ENCODE peak calls at places on chromosomes 7 and 10, in ten cellular contexts. A, D, F, L, V, B, H, I, O and X are unnamed samples. For H3K36me3, the result is how much of the 10 kb centered on the place peaks cover.

GRCh38 chr10:58952747-58953466 is 223.5 kb upstream of the PHYHIPL start:
- DNase-seq in V (peak), H (peak), O (peak), I (no peak), A (peak), D (peak), F (no peak), L (no peak), B (peak), X (peak)

GRCh38 chr10:13448216-13448615 is 80.6 kb downstream of the BEND7 start:
- DNase-seq in O (no peak), I (no peak), H (peak), A (no peak), L (no peak), B (no peak), V (no peak), D (no peak), F (no peak), X (no peak)

GRCh38 chr7:138499340-138499739 is 39.3 kb downstream of the TRIM24 start:
- DNase-seq in I (no peak), D (no peak), V (no peak), O (no peak), B (no peak), F (no peak), H (no peak), L (no peak), A (no peak), X (no peak)

GRCh38 chr7:3436746-3437145 is 135.7 kb downstream of the SDK1 start:
- DNase-seq in V (peak), B (no peak), O (no peak), H (peak), A (no peak), D (no peak), I (no peak), F (no peak), L (no peak), X (no peak)

GRCh38 chr10:14327535-14327934 is 3.2 kb downstream of the FRMD4A start:
- DNase-seq in L (no peak), H (no peak), B (no peak), V (no peak), O (no peak), I (no peak), F (no peak), D (no peak), A (no peak), X (no peak)

GRCh38 chr7:129779602-129780256 is 168.2 kb downstream of the NRF1 start:
- DNase-seq in H (no peak), A (no peak), F (no peak), I (peak), O (peak), D (no peak), L (no peak), B (peak), V (no peak), X (no peak)

GRCh38 chr7:150959739-150960734 is 18.1 kb downstream of the KCNH2 start:
- DNase-seq in I (no peak), B (no peak), O (no peak), D (no peak), L (no peak), H (no peak), F (no peak), V (no peak), A (no peak), X (no peak)

GRCh38 chr7:100612730-100613446 is 548 bp downstream of the MOSPD3 start:
- DNase-seq in O (peak), B (no peak), A (peak), L (no peak), V (no peak), D (no peak), H (no peak), F (no peak), I (no peak), X (no peak)

GRCh38 chr10:91389636-91390512 is 20.3 kb upstream of the HECTD2 start:
- DNase-seq in D (no peak), F (no peak), H (peak), A (no peak), V (peak), L (no peak), B (peak), I (peak), O (peak), X (no peak)

GRCh38 chr7:140609646-140610045 is 31.0 kb downstream of the DENND2A start:
- DNase-seq in B (no peak), L (no peak), F (no peak), V (peak), O (no peak), I (no peak), A (no peak), D (no peak), H (peak), X (no peak)

GRCh38 chr7:24945899-24946298 is 34.1 kb downstream of the OSBPL3 start:
- DNase-seq in O (no peak), B (no peak), A (no peak), F (no peak), I (no peak), D (no peak), L (no peak), H (no peak), V (no peak), X (no peak)

GRCh38 chr10:124164252-124164651 is 70.9 kb upstream of the CHST15 start:
- DNase-seq in B (no peak), D (no peak), O (no peak), I (no peak), A (no peak), H (no peak), V (no peak), L (no peak), F (no peak), X (no peak)

GRCh38 chr10:123790132-123790885 is 101.3 kb downstream of the CPXM2 start:
- DNase-seq in A (no peak), B (no peak), V (no peak), I (no peak), F (no peak), H (no peak), O (no peak), D (no peak), L (no peak), X (no peak)

GRCh38 chr10:133125901-133126300 is 34.1 kb upstream of the KNDC1 start:
- DNase-seq in H (no peak), L (no peak), B (no peak), V (no peak), F (no peak), D (no peak), O (no peak), I (no peak), A (no peak), X (no peak)

GRCh38 chr7:14228341-14228740 is 238.9 kb upstream of the ETV1 start:
- DNase-seq in D (no peak), H (no peak), A (no peak), B (no peak), O (no peak), L (no peak), F (no peak), I (no peak), V (peak), X (no peak)

GRCh38 chr7:80528689-80529088 is 16.8 kb upstream of the GNAT3 start:
- DNase-seq in V (no peak), D (no peak), O (no peak), L (no peak), B (no peak), H (no peak), I (no peak), F (no peak), A (no peak), X (no peak)

GRCh38 chr10:5068274-5069017 is 25.8 kb upstream of the AKR1C3 start:
- DNase-seq in L (no peak), B (no peak), I (no peak), V (no peak), F (no peak), A (no peak), H (no peak), O (no peak), D (no peak), X (no peak)

GRCh38 chr10:13893926-13894325 is 307.2 kb downstream of the PRPF18 start:
- DNase-seq in H (peak), D (no peak), L (no peak), V (no peak), B (no peak), O (no peak), A (no peak), I (no peak), F (no peak), X (no peak)

GRCh38 chr7:327305-327931 is 37.4 kb downstream of the FOXL3 start:
- DNase-seq in V (no peak), H (no peak), L (no peak), D (no peak), A (no peak), I (no peak), B (no peak), F (no peak), O (no peak), X (no peak)

GRCh38 chr10:16901102-16901501 is 83.9 kb upstream of the RSU1 start:
- DNase-seq in I (no peak), L (no peak), O (no peak), V (no peak), H (no peak), F (no peak), D (no peak), B (no peak), A (no peak), X (no peak)

GRCh38 chr7:28054531-28055160 is 125.9 kb downstream of the JAZF1 start:
- DNase-seq in L (no peak), H (no peak), I (no peak), F (no peak), D (no peak), V (no peak), B (no peak), A (no peak), O (no peak), X (no peak)

GRCh38 chr7:90404777-90405176 is 1.5 kb downstream of the CLDN12 start:
- DNase-seq in D (no peak), O (no peak), B (no peak), F (no peak), V (no peak), A (no peak), I (no peak), L (no peak), H (peak), X (no peak)

GRCh38 chr7:132750530-132751281 is 174.4 kb upstream of the PLXNA4 start:
- DNase-seq in L (no peak), A (no peak), I (no peak), F (no peak), H (peak), O (no peak), V (peak), D (no peak), B (no peak), X (no peak)

GRCh38 chr10:114151892-114152291 is 22.1 kb downstream of the CCDC186 start:
- DNase-seq in A (no peak), D (no peak), O (no peak), I (no peak), B (no peak), F (no peak), H (no peak), L (no peak), V (no peak), X (no peak)
- H3K36me3 ChIP-seq in A (under half), D (under half), O (half or more), I (under half), B (under half), F (under half), H (under half), L (under half), V (under half), X (under half)

GRCh38 chr10:87685832-87686589 is 26.3 kb downstream of the PAPSS2 start:
- DNase-seq in B (no peak), V (peak), L (no peak), F (no peak), I (no peak), A (no peak), D (no peak), O (no peak), H (no peak), X (no peak)
- H3K27ac ChIP-seq in B (no peak), V (no peak), L (no peak), F (no peak), I (no peak), A (no peak), D (no peak), O (no peak), H (no peak), X (no peak)

GRCh38 chr7:6395898-6396582 is 51.7 kb downstream of the DAGLB start:
- DNase-seq in V (no peak), B (no peak), I (no peak), H (no peak), D (no peak), F (no peak), O (no peak), L (no peak), A (peak), X (no peak)

GRCh38 chr7:6402041-6402440 is 45.7 kb downstream of the DAGLB start:
- DNase-seq in A (no peak), D (no peak), I (no peak), O (no peak), H (no peak), F (no peak), L (no peak), B (no peak), V (no peak), X (no peak)

GRCh38 chr7:6401536-6401935 is 46.2 kb downstream of the DAGLB start:
- DNase-seq in F (no peak), A (no peak), B (no peak), L (no peak), I (no peak), V (no peak), H (no peak), O (no peak), D (no peak), X (no peak)

GRCh38 chr7:6399351-6399750 is 48.4 kb downstream of the DAGLB start:
- DNase-seq in I (no peak), B (no peak), A (no peak), L (no peak), F (no peak), D (no peak), O (no peak), V (no peak), H (no peak), X (no peak)

GRCh38 chr7:6398943-6399342 is 48.8 kb downstream of the DAGLB start:
- DNase-seq in F (no peak), D (no peak), L (no peak), V (no peak), O (no peak), I (no peak), H (no peak), B (peak), A (no peak), X (no peak)
- H3K36me3 ChIP-seq in F (under half), D (under half), L (under half), V (under half), O (under half), I (half or more), H (under half), B (under half), A (under half), X (under half)

DNA sequence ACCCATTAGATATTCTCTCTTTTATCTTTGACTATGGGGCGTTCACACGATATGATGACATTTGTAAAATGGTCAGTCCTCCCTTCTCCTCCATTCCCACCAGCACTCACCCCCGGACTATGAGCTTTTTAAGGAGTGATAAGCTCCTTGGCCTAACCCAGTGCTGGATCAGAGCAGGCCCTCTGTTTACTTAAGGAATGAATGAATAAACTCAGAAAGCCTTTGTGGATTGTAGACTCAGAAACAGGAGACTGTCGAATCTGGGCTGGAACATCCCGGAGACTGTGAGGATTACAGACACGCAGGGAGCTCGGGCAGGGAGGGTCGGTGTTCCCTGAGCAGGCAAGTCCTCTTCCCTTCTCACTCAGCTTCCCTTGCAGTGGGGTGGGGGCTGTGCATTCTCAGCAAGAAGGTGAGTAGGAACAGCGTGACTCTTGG is 6.8 kb upstream of the ZCCHC24 start:
- DNase-seq in I (no peak), F (no peak), V (peak), H (peak), L (no peak), O (no peak), B (no peak), D (no peak), A (no peak), X (no peak)
- H3K27ac ChIP-seq in I (no peak), F (no peak), V (peak), H (peak), L (no peak), O (no peak), B (no peak), D (no peak), A (no peak), X (no peak)

GRCh38 chr10:43160919-43161251 is 22.6 kb downstream of the CSGALNACT2 start:
- DNase-seq in I (no peak), B (no peak), L (no peak), F (no peak), H (no peak), A (no peak), D (no peak), O (no peak), V (no peak), X (no peak)
- H3K36me3 ChIP-seq in I (under half), B (under half), L (under half), F (under half), H (under half), A (under half), D (under half), O (under half), V (under half), X (under half)